ENCODE peak calls at places on chromosomes 11 and 22, in eight cellular contexts. One of them, this sample, is unnamed.

GRCh38 chr11:60985991-60986915 is 14.8 kb downstream of the CD6 start:
- DNase-seq in kidney epithelial cell: no peak
- DNase-seq in BE2C: no peak
- DNase-seq in IMR-90: peak; percentile 46
- DNase-seq in suprapubic skin: peak; percentile 65
- DNase-seq in dorsolateral prefrontal cortex: no peak
- DNase-seq in ovary: no peak
- DNase-seq in HFF-Myc: no peak
- DNase-seq in this sample: no peak

GRCh38 chr22:23804781-23805291 is 18.1 kb downstream of the SMARCB1 start:
- DNase-seq in IMR-90: no peak
- DNase-seq in suprapubic skin: no peak
- DNase-seq in dorsolateral prefrontal cortex: no peak
- DNase-seq in BE2C: no peak
- DNase-seq in HFF-Myc: no peak
- DNase-seq in ovary: peak; percentile 55
- DNase-seq in kidney epithelial cell: no peak
- DNase-seq in this sample: no peak

GRCh38 chr11:70470127-70470526 is 71.8 kb downstream of the CTTN start:
- DNase-seq in BE2C: no peak
- DNase-seq in dorsolateral prefrontal cortex: no peak
- DNase-seq in HFF-Myc: peak; percentile 19
- DNase-seq in ovary: no peak
- DNase-seq in kidney epithelial cell: no peak
- DNase-seq in suprapubic skin: no peak
- DNase-seq in IMR-90: peak; percentile 46
- DNase-seq in this sample: peak; percentile 55

GRCh38 chr11:90629251-90629806 is 406.5 kb upstream of the CHORDC1 start:
- DNase-seq in IMR-90: no peak
- DNase-seq in kidney epithelial cell: no peak
- DNase-seq in dorsolateral prefrontal cortex: no peak
- DNase-seq in suprapubic skin: no peak
- DNase-seq in HFF-Myc: no peak
- DNase-seq in ovary: no peak
- DNase-seq in BE2C: no peak
- DNase-seq in this sample: no peak

GRCh38 chr22:26722159-26722558 is 64.8 kb downstream of the MIAT start:
- DNase-seq in BE2C: no peak
- DNase-seq in IMR-90: peak; percentile 63
- DNase-seq in suprapubic skin: no peak
- DNase-seq in dorsolateral prefrontal cortex: no peak
- DNase-seq in kidney epithelial cell: no peak
- DNase-seq in HFF-Myc: no peak
- DNase-seq in ovary: no peak
- DNase-seq in this sample: no peak

GRCh38 chr11:93740031-93740801 is 1.1 kb downstream of the TAF1D start:
- DNase-seq in HFF-Myc: no peak
- DNase-seq in BE2C: no peak
- DNase-seq in kidney epithelial cell: no peak
- DNase-seq in suprapubic skin: no peak
- DNase-seq in dorsolateral prefrontal cortex: no peak
- DNase-seq in ovary: peak; percentile 30
- DNase-seq in IMR-90: peak; percentile 56
- DNase-seq in this sample: no peak

GRCh38 chr11:118621071-118621815 is 13.8 kb downstream of the PHLDB1 start:
- DNase-seq in kidney epithelial cell: no peak
- DNase-seq in BE2C: peak; percentile 94
- DNase-seq in ovary: peak; percentile 94
- DNase-seq in dorsolateral prefrontal cortex: peak; percentile 91
- DNase-seq in suprapubic skin: peak; percentile 92
- DNase-seq in HFF-Myc: peak; percentile 75
- DNase-seq in IMR-90: peak; percentile 86
- DNase-seq in this sample: no peak

GRCh38 chr11:45208135-45208534 is 61.7 kb downstream of the PRDM11 start:
- DNase-seq in dorsolateral prefrontal cortex: no peak
- DNase-seq in HFF-Myc: no peak
- DNase-seq in IMR-90: no peak
- DNase-seq in suprapubic skin: no peak
- DNase-seq in ovary: no peak
- DNase-seq in kidney epithelial cell: no peak
- DNase-seq in BE2C: no peak
- DNase-seq in this sample: no peak

GRCh38 chr11:2290351-2290841 is 11.3 kb downstream of the C11orf21 start:
- DNase-seq in ovary: no peak
- DNase-seq in dorsolateral prefrontal cortex: no peak
- DNase-seq in kidney epithelial cell: no peak
- DNase-seq in HFF-Myc: no peak
- DNase-seq in BE2C: no peak
- DNase-seq in suprapubic skin: no peak
- DNase-seq in IMR-90: no peak
- DNase-seq in this sample: no peak

GRCh38 chr11:17229481-17230152 is 21.8 kb upstream of the PIK3C2A start:
- DNase-seq in suprapubic skin: no peak
- DNase-seq in IMR-90: no peak
- DNase-seq in kidney epithelial cell: no peak
- DNase-seq in BE2C: no peak
- DNase-seq in dorsolateral prefrontal cortex: no peak
- DNase-seq in HFF-Myc: no peak
- DNase-seq in ovary: no peak
- DNase-seq in this sample: no peak

GRCh38 chr11:90223248-90223585 is 368 bp upstream of the CHORDC1 start:
- DNase-seq in ovary: no peak
- DNase-seq in IMR-90: no peak
- DNase-seq in BE2C: no peak
- DNase-seq in dorsolateral prefrontal cortex: no peak
- DNase-seq in HFF-Myc: no peak
- DNase-seq in kidney epithelial cell: no peak
- DNase-seq in suprapubic skin: no peak
- DNase-seq in this sample: no peak

GRCh38 chr11:71488086-71488967 is 35.3 kb downstream of the NADSYN1 start:
- DNase-seq in kidney epithelial cell: peak; percentile 62
- DNase-seq in HFF-Myc: peak; percentile 50
- DNase-seq in IMR-90: peak; percentile 80
- DNase-seq in BE2C: peak; percentile 67
- DNase-seq in suprapubic skin: no peak
- DNase-seq in ovary: peak; percentile 53
- DNase-seq in dorsolateral prefrontal cortex: no peak
- DNase-seq in this sample: no peak

GRCh38 chr11:119709638-119710346 is 19.2 kb downstream of the NECTIN1 start:
- DNase-seq in HFF-Myc: peak; percentile 97
- DNase-seq in suprapubic skin: no peak
- DNase-seq in dorsolateral prefrontal cortex: peak; percentile 87
- DNase-seq in BE2C: peak; percentile 77
- DNase-seq in kidney epithelial cell: peak; percentile 45
- DNase-seq in ovary: peak; percentile 51
- DNase-seq in IMR-90: peak; percentile 69
- DNase-seq in this sample: peak; percentile 67

GRCh38 chr11:7415537-7415817 is 69.8 kb upstream of the OLFML1 start:
- DNase-seq in kidney epithelial cell: no peak
- DNase-seq in IMR-90: no peak
- DNase-seq in dorsolateral prefrontal cortex: no peak
- DNase-seq in HFF-Myc: no peak
- DNase-seq in ovary: no peak
- DNase-seq in BE2C: no peak
- DNase-seq in suprapubic skin: no peak
- DNase-seq in this sample: no peak

GRCh38 chr11:23840872-23841271 is 656.0 kb upstream of the LUZP2 start:
- DNase-seq in HFF-Myc: no peak
- DNase-seq in BE2C: no peak
- DNase-seq in ovary: no peak
- DNase-seq in kidney epithelial cell: no peak
- DNase-seq in suprapubic skin: no peak
- DNase-seq in IMR-90: no peak
- DNase-seq in dorsolateral prefrontal cortex: no peak
- DNase-seq in this sample: no peak

GRCh38 chr11:66048525-66049313 is at the start of gene GAL3ST3:
- DNase-seq in kidney epithelial cell: no peak
- DNase-seq in BE2C: no peak
- DNase-seq in IMR-90: no peak
- DNase-seq in dorsolateral prefrontal cortex: peak; percentile 40
- DNase-seq in ovary: peak; percentile 37
- DNase-seq in suprapubic skin: no peak
- DNase-seq in HFF-Myc: no peak
- DNase-seq in this sample: peak; percentile 19

GRCh38 chr11:34633990-34634725 is 13.3 kb downstream of the EHF start:
- DNase-seq in BE2C: no peak
- DNase-seq in IMR-90: peak; percentile 51
- DNase-seq in HFF-Myc: no peak
- DNase-seq in ovary: no peak
- DNase-seq in kidney epithelial cell: no peak
- DNase-seq in suprapubic skin: no peak
- DNase-seq in dorsolateral prefrontal cortex: no peak
- DNase-seq in this sample: no peak
- TF ChIP-seq CTCF in BE2C: no peak
- TF ChIP-seq CTCF in IMR-90: no peak
- TF ChIP-seq CTCF in HFF-Myc: no peak
- TF ChIP-seq CTCF in ovary: no peak
- TF ChIP-seq CTCF in kidney epithelial cell: no peak
- TF ChIP-seq CTCF in suprapubic skin: no peak
- TF ChIP-seq CTCF in dorsolateral prefrontal cortex: no peak
- TF ChIP-seq CTCF in this sample: no peak

GRCh38 chr11:57324886-57325734 is at the start of gene TNKS1BP1:
- DNase-seq in BE2C: peak; percentile 92
- DNase-seq in dorsolateral prefrontal cortex: peak; percentile 93
- DNase-seq in HFF-Myc: peak; percentile 73
- DNase-seq in IMR-90: peak; percentile 97
- DNase-seq in suprapubic skin: peak; percentile 99
- DNase-seq in kidney epithelial cell: peak; percentile 80
- DNase-seq in ovary: peak; percentile 97
- DNase-seq in this sample: peak; percentile 97
- TF ChIP-seq CTCF in BE2C: no peak
- TF ChIP-seq CTCF in dorsolateral prefrontal cortex: peak; percentile 14
- TF ChIP-seq CTCF in HFF-Myc: no peak
- TF ChIP-seq CTCF in IMR-90: no peak
- TF ChIP-seq CTCF in suprapubic skin: peak; percentile 1
- TF ChIP-seq CTCF in kidney epithelial cell: peak; percentile 3
- TF ChIP-seq CTCF in ovary: no peak
- TF ChIP-seq CTCF in this sample: no peak

DNA sequence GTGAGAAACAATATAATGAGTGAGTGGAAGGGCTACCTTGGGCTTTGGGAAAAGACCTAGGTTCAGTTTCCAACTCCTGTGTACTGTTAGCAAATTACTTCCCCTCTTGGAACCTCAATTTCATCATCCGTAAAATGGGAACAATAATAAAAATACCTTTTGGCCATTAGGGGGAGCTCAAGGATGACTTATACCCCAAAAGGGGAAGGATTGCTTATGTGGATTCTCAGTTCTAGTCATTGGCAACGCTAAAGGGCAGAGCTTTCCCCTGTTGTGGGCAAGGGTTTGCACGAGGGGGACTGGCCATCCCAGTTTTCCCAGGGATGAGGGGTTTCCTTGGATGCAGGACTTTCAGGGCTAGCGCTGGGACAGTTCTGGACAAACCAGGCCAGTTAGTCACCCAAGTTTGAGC is 3.1 kb upstream of the COMMD9 start:
- DNase-seq in kidney epithelial cell: no peak
- DNase-seq in suprapubic skin: no peak
- DNase-seq in HFF-Myc: no peak
- DNase-seq in ovary: no peak
- DNase-seq in BE2C: no peak
- DNase-seq in dorsolateral prefrontal cortex: no peak
- DNase-seq in IMR-90: peak; percentile 47
- DNase-seq in this sample: peak; percentile 73
- TF ChIP-seq CTCF in kidney epithelial cell: peak; percentile 49
- TF ChIP-seq CTCF in suprapubic skin: peak; percentile 8
- TF ChIP-seq CTCF in HFF-Myc: peak; percentile 36
- TF ChIP-seq CTCF in ovary: no peak
- TF ChIP-seq CTCF in BE2C: peak; percentile 37
- TF ChIP-seq CTCF in dorsolateral prefrontal cortex: peak; percentile 54
- TF ChIP-seq CTCF in IMR-90: peak; percentile 78
- TF ChIP-seq CTCF in this sample: peak; percentile 64

GRCh38 chr11:13116491-13116890 is 107.4 kb downstream of the RASSF10 start:
- DNase-seq in ovary: no peak
- DNase-seq in IMR-90: no peak
- DNase-seq in suprapubic skin: no peak
- DNase-seq in HFF-Myc: no peak
- DNase-seq in dorsolateral prefrontal cortex: no peak
- DNase-seq in kidney epithelial cell: no peak
- DNase-seq in BE2C: no peak
- DNase-seq in this sample: no peak

GRCh38 chr11:13111813-13112130 is 102.7 kb downstream of the RASSF10 start:
- DNase-seq in BE2C: no peak
- DNase-seq in dorsolateral prefrontal cortex: no peak
- DNase-seq in IMR-90: no peak
- DNase-seq in kidney epithelial cell: no peak
- DNase-seq in HFF-Myc: no peak
- DNase-seq in ovary: no peak
- DNase-seq in suprapubic skin: no peak
- DNase-seq in this sample: no peak

GRCh38 chr11:13118194-13118593 is 109.1 kb downstream of the RASSF10 start:
- DNase-seq in suprapubic skin: no peak
- DNase-seq in BE2C: no peak
- DNase-seq in dorsolateral prefrontal cortex: no peak
- DNase-seq in ovary: no peak
- DNase-seq in HFF-Myc: peak; percentile 89
- DNase-seq in kidney epithelial cell: peak; percentile 99
- DNase-seq in IMR-90: peak; percentile 97
- DNase-seq in this sample: no peak

GRCh38 chr11:13117344-13117743 is 108.2 kb downstream of the RASSF10 start:
- DNase-seq in IMR-90: no peak
- DNase-seq in dorsolateral prefrontal cortex: no peak
- DNase-seq in suprapubic skin: no peak
- DNase-seq in kidney epithelial cell: no peak
- DNase-seq in ovary: no peak
- DNase-seq in HFF-Myc: no peak
- DNase-seq in BE2C: no peak
- DNase-seq in this sample: no peak

GRCh38 chr11:13114566-13115465 is 105.7 kb downstream of the RASSF10 start:
- DNase-seq in dorsolateral prefrontal cortex: no peak
- DNase-seq in kidney epithelial cell: no peak
- DNase-seq in HFF-Myc: no peak
- DNase-seq in ovary: no peak
- DNase-seq in IMR-90: no peak
- DNase-seq in BE2C: peak; percentile 39
- DNase-seq in suprapubic skin: no peak
- DNase-seq in this sample: no peak
- TF ChIP-seq CTCF in dorsolateral prefrontal cortex: no peak
- TF ChIP-seq CTCF in kidney epithelial cell: peak; percentile 34
- TF ChIP-seq CTCF in HFF-Myc: no peak
- TF ChIP-seq CTCF in ovary: no peak
- TF ChIP-seq CTCF in IMR-90: no peak
- TF ChIP-seq CTCF in BE2C: peak; percentile 28
- TF ChIP-seq CTCF in suprapubic skin: no peak
- TF ChIP-seq CTCF in this sample: peak; percentile 24